ENCODE peak calls at places on chromosomes 11 and 22, in six cellular contexts. A is adrenal gland, I is amygdala, Y is NCI-H69, K is GM19239, L is NCI-H1417. N is an unnamed sample.

GRCh38 chr22:50505276-50505775 is 2.2 kb downstream of the LMF2 start:
- DNase-seq in A (peak), I (no peak), Y (no peak), K (no peak), L (no peak), N (no peak)

GRCh38 chr22:38169116-38169515 is 12.5 kb downstream of the PLA2G6 start:
- DNase-seq in A (no peak), I (no peak), Y (no peak), K (no peak), L (no peak), N (no peak)

GRCh38 chr11:128902515-128903066 is 11.4 kb downstream of the KCNJ5 start:
- DNase-seq in A (no peak), I (no peak), Y (no peak), K (no peak), L (no peak), N (no peak)

GRCh38 chr11:131671764-131672163 is 301.3 kb downstream of the NTM start:
- DNase-seq in A (no peak), I (peak), Y (no peak), K (no peak), L (no peak), N (no peak)

GRCh38 chr11:12248330-12248729 is 129.0 kb upstream of the PARVA start:
- DNase-seq in A (no peak), I (peak), Y (peak), K (no peak), L (peak), N (no peak)

GRCh38 chr22:42341779-42342178 is 71.3 kb upstream of the TCF20 start:
- DNase-seq in A (no peak), I (no peak), Y (peak), K (no peak), L (no peak), N (no peak)

GRCh38 chr11:112174789-112175595 is at the start of gene BCO2:
- DNase-seq in A (peak), I (peak), Y (peak), K (no peak), L (peak), N (peak)

GRCh38 chr22:38413085-38414008 is 41.7 kb downstream of the KCNJ4 start:
- DNase-seq in A (no peak), I (no peak), Y (peak), K (no peak), L (peak), N (no peak)

GRCh38 chr11:74581954-74582547 is 10.3 kb upstream of the POLD3 start:
- DNase-seq in A (no peak), I (no peak), Y (no peak), K (no peak), L (no peak), N (no peak)

GRCh38 chr11:95682552-95682951 is 107.0 kb downstream of the FAM76B start:
- DNase-seq in A (no peak), I (no peak), Y (no peak), K (no peak), L (no peak), N (no peak)

GRCh38 chr11:1200611-1201191 is 22.2 kb upstream of the MUC5B start:
- DNase-seq in A (no peak), I (no peak), Y (no peak), K (no peak), L (no peak), N (no peak)

GRCh38 chr11:8767466-8768142 is 85.0 kb downstream of the RPL27A start:
- DNase-seq in A (no peak), I (no peak), Y (no peak), K (no peak), L (no peak), N (no peak)

GRCh38 chr11:64654958-64655541 is 64.0 kb downstream of the SLC22A12 start:
- DNase-seq in A (no peak), I (no peak), Y (no peak), K (no peak), L (no peak), N (peak)

GRCh38 chr11:27626938-27627586 is 73.2 kb downstream of the BDNF start:
- DNase-seq in A (no peak), I (no peak), Y (no peak), K (no peak), L (no peak), N (no peak)

N was measured in germinal center.